ENCODE peak calls at places on chromosome 10, in five cellular contexts. Y, M, X, I and R are unnamed samples.
A peak's percentile ranks its signal among the peaks of the same experiment; 100 is the strongest.

GRCh38 chr10:37732685-37733084 is 124.7 kb downstream of the ZNF248 start:
- DNase-seq in X (no peak), M (no peak), Y (no peak), I (no peak), R (no peak)

GRCh38 chr10:35041502-35041879 is 48.6 kb downstream of the CUL2 start:
- DNase-seq in M (no peak), I (no peak), Y (no peak), X (no peak), R (no peak)

GRCh38 chr10:127417031-127417430 is 132.1 kb upstream of the NPS start:
- DNase-seq in M (no peak), I (no peak), X (no peak), Y (no peak), R (no peak)

GRCh38 chr10:70190581-70190980 is 20.3 kb upstream of the SAR1A start:
- DNase-seq in Y (peak; percentile 72), I (peak; percentile 43), X (no peak), M (no peak), R (no peak)

GRCh38 chr10:102200751-102201640 is 25.1 kb upstream of the ELOVL3 start:
- DNase-seq in M (no peak), X (no peak), I (no peak), Y (no peak), R (no peak)

GRCh38 chr10:114603943-114604342 is 54.1 kb downstream of the ABLIM1 start:
- DNase-seq in I (no peak), X (no peak), Y (peak; percentile 61), M (no peak), R (no peak)

GRCh38 chr10:80444124-80444523 is 10.0 kb upstream of the TSPAN14 start:
- DNase-seq in I (no peak), X (no peak), Y (no peak), M (no peak), R (no peak)

GRCh38 chr10:71638087-71638576 is 81.4 kb downstream of the C10orf105 start:
- DNase-seq in X (no peak), M (no peak), I (no peak), Y (no peak), R (no peak)

GRCh38 chr10:6108631-6109443 is 20.0 kb downstream of the RBM17 start:
- DNase-seq in M (no peak), Y (peak; percentile 64), I (peak; percentile 59), X (peak; percentile 21), R (no peak)

GRCh38 chr10:14613570-14613918 is 161.2 kb downstream of the FAM107B start:
- DNase-seq in M (no peak), Y (no peak), I (no peak), X (no peak), R (no peak)

GRCh38 chr10:44761076-44761475 is 150.1 kb upstream of the TMEM72 start:
- DNase-seq in I (no peak), M (no peak), X (no peak), Y (no peak), R (no peak)

GRCh38 chr10:4947635-4948596 is 15.3 kb upstream of the AKR1C1 start:
- DNase-seq in M (no peak), I (peak; percentile 99), X (no peak), Y (peak; percentile 4), R (peak; percentile 12)

GRCh38 chr10:78471723-78472541 is 438.3 kb downstream of the RPS24 start:
- DNase-seq in X (no peak), Y (peak; percentile 41), I (no peak), M (no peak), R (no peak)

GRCh38 chr10:96440257-96441125 is 73.2 kb downstream of the TLL2 start:
- DNase-seq in M (no peak), Y (no peak), I (peak; percentile 5), X (no peak), R (no peak)

GRCh38 chr10:114441107-114441506 is 36.8 kb upstream of the AFAP1L2 start:
- DNase-seq in I (no peak), Y (no peak), M (no peak), X (no peak), R (no peak)

GRCh38 chr10:103231047-103231551 is 14.6 kb upstream of the RPEL1 start:
- DNase-seq in X (no peak), I (peak; percentile 84), M (no peak), Y (peak; percentile 87), R (no peak)